ENCODE peak calls at places on chromosomes 12 and 14, in four cellular contexts. H is GM12878, T is WTC11, L is K562. P is an unnamed sample.

GRCh38 chr14:72444701-72445100 is 449.2 kb downstream of the DPF3 start:
- DNase-seq in T (no peak), H (no peak), L (no peak), P (no peak)

GRCh38 chr14:97866186-97866585 is 1069.0 kb downstream of the VRK1 start:
- DNase-seq in L (no peak), T (no peak), H (no peak), P (no peak)

GRCh38 chr12:32568241-32568640 is 110.9 kb upstream of the DNM1L start:
- DNase-seq in T (no peak), H (no peak), L (no peak), P (peak)

GRCh38 chr12:82425241-82425640 is 66.9 kb downstream of the METTL25 start:
- DNase-seq in T (no peak), L (no peak), H (no peak), P (no peak)

GRCh38 chr14:88463318-88463717 is 77.9 kb downstream of the SPATA7 start:
- DNase-seq in H (no peak), L (peak), T (no peak), P (peak)

GRCh38 chr14:56087824-56088571 is 30.2 kb upstream of the PELI2 start:
- DNase-seq in T (no peak), H (no peak), L (no peak), P (no peak)

GRCh38 chr12:111034148-111034910 is 114.0 kb upstream of the MYL2 start:
- DNase-seq in L (no peak), H (no peak), T (peak), P (no peak)

GRCh38 chr14:92464716-92465115 is 48.9 kb upstream of the RIN3 start:
- DNase-seq in T (no peak), H (no peak), L (no peak), P (no peak)

GRCh38 chr12:802242-802995 is 50.0 kb downstream of the WNK1 start:
- DNase-seq in T (no peak), H (no peak), L (no peak), P (no peak)

GRCh38 chr14:60695327-60695726 is 28.8 kb downstream of the SIX4 start:
- DNase-seq in H (no peak), T (no peak), L (no peak), P (no peak)

GRCh38 chr14:33564774-33565630 is 385.9 kb downstream of the EGLN3 start:
- DNase-seq in H (peak), L (no peak), T (no peak), P (peak)

GRCh38 chr12:54740882-54741281 is 92.7 kb upstream of the DCD start:
- DNase-seq in H (no peak), T (no peak), L (no peak), P (no peak)

GRCh38 chr12:19338405-19338804 is 100.9 kb upstream of the AEBP2 start:
- DNase-seq in L (no peak), T (no peak), H (no peak), P (peak)

GRCh38 chr12:57381693-57382220 is 49.1 kb downstream of the R3HDM2 start:
- DNase-seq in T (no peak), L (no peak), H (no peak), P (no peak)

GRCh38 chr14:106843376-106843775 is 1317.0 kb downstream of the TMEM121 start:
- DNase-seq in H (no peak), T (no peak), L (no peak), P (no peak)

GRCh38 chr14:106842687-106843086 is 1316.3 kb downstream of the TMEM121 start:
- DNase-seq in H (no peak), L (peak), T (no peak), P (peak)

GRCh38 chr14:106845286-106846087 is 1319.1 kb downstream of the TMEM121 start:
- DNase-seq in L (no peak), T (no peak), H (peak), P (peak)

GRCh38 chr14:106844608-106845285 is 1318.4 kb downstream of the TMEM121 start:
- DNase-seq in L (no peak), H (no peak), T (no peak), P (peak)

GRCh38 chr14:106843951-106844483 is 1317.6 kb downstream of the TMEM121 start:
- DNase-seq in H (no peak), T (no peak), L (no peak), P (no peak)
- TF ChIP-seq CBFB in H (no peak), T (no peak), L (no peak), P (no peak)

DNA sequence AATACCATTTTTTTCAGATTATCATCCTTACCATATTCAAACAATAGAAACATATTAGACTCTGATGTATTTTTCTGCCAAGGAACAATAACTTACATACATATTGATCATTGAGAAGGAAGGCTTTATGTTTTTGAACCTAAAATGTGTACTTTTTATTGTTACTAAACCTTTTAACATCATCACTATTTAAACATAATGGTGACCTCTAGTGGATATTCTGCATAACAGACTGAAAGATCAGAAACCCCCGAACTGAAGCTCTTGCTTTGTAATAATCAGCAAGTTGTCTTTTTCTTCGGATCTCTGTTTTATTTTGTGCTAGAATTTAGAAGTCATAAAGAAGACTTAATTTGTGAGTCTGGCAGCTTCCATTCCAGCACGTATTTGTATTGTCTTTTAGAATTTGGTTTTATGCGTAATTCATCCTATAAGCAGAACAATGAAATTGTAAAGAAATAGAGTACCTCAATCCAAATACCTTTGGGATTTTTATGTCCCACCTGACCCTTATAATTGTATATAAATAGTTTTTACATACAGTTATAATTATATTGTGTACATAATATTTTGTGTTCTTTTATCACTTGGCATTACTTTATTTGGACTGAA is 125.9 kb upstream of the ATF1 start:
- DNase-seq in H (no peak), L (no peak), T (no peak), P (peak)
- TF ChIP-seq CBFB in H (no peak), L (no peak), T (no peak), P (no peak)

DNA sequence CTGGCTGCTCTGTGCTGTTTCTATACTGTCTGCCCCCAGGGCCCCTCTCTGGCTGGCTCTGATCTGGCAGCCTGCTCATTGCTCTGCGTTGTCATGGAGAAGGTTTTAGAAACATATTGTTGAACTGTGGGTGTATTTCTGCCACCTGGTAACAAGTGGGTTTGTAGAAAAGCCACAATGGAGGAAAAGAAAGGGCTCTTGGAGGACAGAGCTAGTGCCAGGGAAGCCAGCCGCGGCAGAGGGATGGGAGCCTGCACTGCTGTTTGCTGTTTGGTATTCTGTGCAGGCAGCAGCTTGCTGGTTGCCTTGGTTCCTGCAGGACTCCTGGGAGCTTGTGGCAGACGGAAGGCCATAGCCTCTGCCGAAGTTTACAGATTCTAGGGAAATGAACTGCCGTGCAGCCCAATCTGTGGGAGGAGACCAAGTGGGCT is 15.1 kb downstream of the CCDC177 start:
- DNase-seq in L (no peak), H (no peak), T (no peak), P (no peak)
- TF ChIP-seq CBFB in L (no peak), H (no peak), T (no peak), P (no peak)

DNA sequence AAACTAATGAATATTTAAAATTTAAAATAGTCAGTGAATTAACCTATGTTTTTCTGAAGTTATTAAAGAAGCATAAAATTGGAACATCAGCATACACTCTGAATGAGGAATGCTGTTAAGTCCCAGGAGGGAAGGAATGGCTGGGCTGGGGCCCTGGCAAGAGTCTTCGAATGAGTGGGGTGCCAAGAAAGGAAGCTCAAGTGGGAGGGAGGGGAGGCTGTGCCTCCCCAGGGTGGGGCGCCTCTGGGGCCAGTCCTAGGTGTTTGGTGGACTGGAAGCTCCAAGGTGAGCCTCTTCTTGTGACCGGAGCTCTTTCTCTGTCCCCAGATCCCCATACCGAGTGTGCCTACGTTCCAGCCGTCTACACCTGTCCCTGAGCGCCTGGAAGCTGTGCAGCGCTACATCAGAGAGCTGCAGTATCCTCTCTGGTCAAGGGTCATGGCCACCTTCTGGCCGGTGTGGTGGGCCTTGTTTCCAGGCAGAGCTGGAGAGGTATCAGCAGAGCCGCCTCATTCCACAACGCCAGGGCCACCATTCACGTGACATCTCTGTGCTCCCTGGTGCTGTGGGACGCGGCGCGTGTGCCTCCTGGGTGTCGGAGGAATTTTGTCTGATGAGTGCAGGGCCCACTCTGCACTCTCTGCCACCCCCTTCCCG is 8.5 kb downstream of the VASH1 start:
- DNase-seq in L (no peak), H (no peak), T (no peak), P (no peak)
- TF ChIP-seq CBFB in L (no peak), H (no peak), T (no peak), P (no peak)

GRCh38 chr12:124286414-124286813 is 8.5 kb upstream of the RFLNA start:
- DNase-seq in T (no peak), H (no peak), L (no peak), P (no peak)
- TF ChIP-seq CBFB in T (no peak), H (no peak), L (no peak), P (no peak)

P was measured in HepG2.